ENCODE peak calls at places on chromosomes 16 and 17, in four cellular contexts. One of them, this sample, is unnamed.

GRCh38 chr16:31274831-31275816 is 15.3 kb downstream of the ITGAM start:
- DNase-seq in heart left ventricle: no peak
- DNase-seq in natural killer cell: no peak
- DNase-seq in neural crest cell: no peak
- DNase-seq in this sample: no peak

GRCh38 chr17:53032861-53033271 is 789.9 kb upstream of the KIF2B start:
- DNase-seq in heart left ventricle: no peak
- DNase-seq in natural killer cell: no peak
- DNase-seq in neural crest cell: peak; percentile 7
- DNase-seq in this sample: peak; percentile 62

GRCh38 chr17:79461041-79461440 is 149.8 kb downstream of the RBFOX3 start:
- DNase-seq in heart left ventricle: no peak
- DNase-seq in natural killer cell: no peak
- DNase-seq in neural crest cell: no peak
- DNase-seq in this sample: no peak

GRCh38 chr17:17749025-17749772 is 67.9 kb downstream of the RAI1 start:
- DNase-seq in heart left ventricle: no peak
- DNase-seq in natural killer cell: no peak
- DNase-seq in neural crest cell: no peak
- DNase-seq in this sample: no peak

GRCh38 chr16:4371481-4372314 is at the start of gene VASN:
- DNase-seq in heart left ventricle: peak; percentile 88
- DNase-seq in natural killer cell: peak; percentile 79
- DNase-seq in neural crest cell: peak; percentile 65
- DNase-seq in this sample: peak; percentile 84

GRCh38 chr17:73998246-73999220 is 204.9 kb upstream of the RPL38 start:
- DNase-seq in heart left ventricle: peak; percentile 46
- DNase-seq in natural killer cell: peak; percentile 54
- DNase-seq in neural crest cell: peak; percentile 54
- DNase-seq in this sample: peak; percentile 80

GRCh38 chr17:64133546-64134215 is 3.7 kb upstream of the ERN1 start:
- DNase-seq in heart left ventricle: no peak
- DNase-seq in natural killer cell: no peak
- DNase-seq in neural crest cell: peak; percentile 28
- DNase-seq in this sample: peak; percentile 24

GRCh38 chr17:16037636-16038035 is 38.0 kb downstream of the TTC19 start:
- DNase-seq in heart left ventricle: no peak
- DNase-seq in natural killer cell: no peak
- DNase-seq in neural crest cell: no peak
- DNase-seq in this sample: no peak

DNA sequence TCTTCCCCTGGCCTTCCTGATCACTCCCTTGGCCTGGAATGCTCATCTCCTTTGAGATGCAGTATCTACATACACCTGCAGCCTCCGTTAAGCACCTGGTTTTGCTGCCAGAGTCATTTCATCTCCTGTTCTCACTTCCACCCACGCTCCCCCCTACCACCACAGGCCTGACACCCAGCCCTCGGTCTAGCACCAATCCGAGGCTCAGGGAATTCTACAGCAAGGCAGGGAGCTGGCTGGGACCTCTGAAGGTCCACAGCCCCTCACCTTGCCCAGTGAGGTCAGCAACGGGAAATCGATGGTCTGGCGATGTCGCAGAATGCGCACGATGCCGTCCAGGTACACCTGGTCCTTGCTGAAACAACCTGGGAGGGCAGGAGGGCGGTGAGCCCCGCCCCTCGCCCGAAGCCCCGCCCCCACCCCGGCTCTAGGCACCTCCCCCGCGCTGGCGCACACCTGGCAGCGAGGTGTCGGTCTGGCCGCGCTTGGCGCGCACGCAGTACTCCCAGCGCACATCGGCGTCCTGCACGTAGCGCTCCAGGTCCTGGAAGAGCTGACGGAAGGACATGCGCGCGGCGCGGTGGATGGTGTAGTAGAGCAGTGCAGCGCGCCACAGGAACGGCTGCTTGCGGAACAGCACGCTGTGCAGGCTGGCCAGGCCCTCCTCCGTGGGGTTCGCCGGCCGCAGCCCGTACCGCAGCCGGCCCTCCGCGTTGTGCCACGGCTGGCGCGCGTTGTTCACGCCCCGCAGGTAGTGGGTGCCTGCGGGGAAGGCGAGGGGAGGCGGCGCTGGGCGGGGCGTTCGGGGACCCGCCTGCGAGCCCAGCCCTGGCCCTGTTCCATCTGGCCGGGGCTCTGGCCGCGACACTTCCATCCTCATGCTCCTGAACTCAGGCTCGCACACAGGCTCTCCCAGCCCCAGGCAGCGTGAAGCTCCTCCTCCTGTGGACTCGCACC is 5.7 kb downstream of the MATCAP1 start:
- DNase-seq in heart left ventricle: peak; percentile 70
- DNase-seq in natural killer cell: no peak
- DNase-seq in neural crest cell: no peak
- DNase-seq in this sample: no peak
- TF ChIP-seq CTCF in heart left ventricle: no peak
- TF ChIP-seq CTCF in natural killer cell: no peak
- TF ChIP-seq CTCF in neural crest cell: peak; percentile 20
- TF ChIP-seq CTCF in this sample: no peak

DNA sequence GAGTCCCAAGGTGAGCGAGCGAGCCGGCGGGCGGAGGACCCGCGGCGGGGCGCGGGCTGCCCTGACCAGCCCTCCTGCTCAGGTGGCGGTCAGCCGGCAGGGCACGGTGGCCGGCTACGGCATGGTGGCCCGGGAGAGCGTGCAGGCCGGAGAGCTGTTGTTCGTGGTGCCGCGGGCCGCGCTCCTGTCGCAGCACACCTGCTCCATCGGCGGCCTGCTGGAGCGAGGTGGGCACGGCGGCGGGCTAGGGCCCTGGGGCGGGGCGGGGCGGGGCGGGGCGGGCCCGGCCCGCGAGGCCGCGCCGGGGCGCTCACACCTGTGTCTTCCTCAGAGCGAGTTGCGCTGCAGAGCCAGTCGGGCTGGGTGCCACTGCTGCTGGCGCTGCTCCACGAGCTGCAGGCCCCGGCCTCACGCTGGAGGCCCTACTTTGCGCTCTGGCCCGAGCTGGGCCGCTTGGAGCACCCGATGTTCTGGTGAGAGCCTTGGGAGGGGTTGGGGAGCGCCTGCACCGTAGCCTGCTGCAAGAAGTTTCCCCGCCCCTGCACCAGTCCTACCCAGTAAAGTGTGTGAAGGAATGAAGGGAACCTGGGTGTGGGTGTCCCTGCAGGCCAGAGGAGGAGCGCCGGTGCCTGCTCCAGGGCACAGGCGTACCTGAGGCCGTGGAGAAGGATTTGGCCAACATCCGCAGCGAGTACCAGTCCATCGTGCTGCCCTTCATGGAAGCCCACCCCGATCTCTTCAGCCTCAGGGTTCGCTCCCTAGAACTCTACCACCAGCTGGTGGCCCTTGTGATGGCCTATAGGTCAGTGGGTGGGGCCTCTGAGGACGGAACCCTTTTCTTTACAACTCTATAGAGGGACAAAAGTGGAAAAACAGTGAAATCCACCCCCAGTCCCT is 802 bp downstream of the SETD6 start:
- DNase-seq in heart left ventricle: no peak
- DNase-seq in natural killer cell: no peak
- DNase-seq in neural crest cell: no peak
- DNase-seq in this sample: no peak
- TF ChIP-seq CTCF in heart left ventricle: no peak
- TF ChIP-seq CTCF in natural killer cell: no peak
- TF ChIP-seq CTCF in neural crest cell: peak; percentile 4
- TF ChIP-seq CTCF in this sample: no peak

GRCh38 chr16:68396481-68396880 is 51.8 kb downstream of the SMPD3 start:
- DNase-seq in heart left ventricle: no peak
- DNase-seq in natural killer cell: no peak
- DNase-seq in neural crest cell: peak; percentile 16
- DNase-seq in this sample: peak; percentile 41
- TF ChIP-seq CTCF in heart left ventricle: peak; percentile 42
- TF ChIP-seq CTCF in natural killer cell: peak; percentile 37
- TF ChIP-seq CTCF in neural crest cell: peak; percentile 59
- TF ChIP-seq CTCF in this sample: peak; percentile 46

GRCh38 chr17:61478026-61478789 is 26.0 kb downstream of the TBX4 start:
- DNase-seq in heart left ventricle: no peak
- DNase-seq in natural killer cell: no peak
- DNase-seq in neural crest cell: no peak
- DNase-seq in this sample: no peak
- TF ChIP-seq CTCF in heart left ventricle: no peak
- TF ChIP-seq CTCF in natural killer cell: no peak
- TF ChIP-seq CTCF in neural crest cell: no peak
- TF ChIP-seq CTCF in this sample: no peak

DNA sequence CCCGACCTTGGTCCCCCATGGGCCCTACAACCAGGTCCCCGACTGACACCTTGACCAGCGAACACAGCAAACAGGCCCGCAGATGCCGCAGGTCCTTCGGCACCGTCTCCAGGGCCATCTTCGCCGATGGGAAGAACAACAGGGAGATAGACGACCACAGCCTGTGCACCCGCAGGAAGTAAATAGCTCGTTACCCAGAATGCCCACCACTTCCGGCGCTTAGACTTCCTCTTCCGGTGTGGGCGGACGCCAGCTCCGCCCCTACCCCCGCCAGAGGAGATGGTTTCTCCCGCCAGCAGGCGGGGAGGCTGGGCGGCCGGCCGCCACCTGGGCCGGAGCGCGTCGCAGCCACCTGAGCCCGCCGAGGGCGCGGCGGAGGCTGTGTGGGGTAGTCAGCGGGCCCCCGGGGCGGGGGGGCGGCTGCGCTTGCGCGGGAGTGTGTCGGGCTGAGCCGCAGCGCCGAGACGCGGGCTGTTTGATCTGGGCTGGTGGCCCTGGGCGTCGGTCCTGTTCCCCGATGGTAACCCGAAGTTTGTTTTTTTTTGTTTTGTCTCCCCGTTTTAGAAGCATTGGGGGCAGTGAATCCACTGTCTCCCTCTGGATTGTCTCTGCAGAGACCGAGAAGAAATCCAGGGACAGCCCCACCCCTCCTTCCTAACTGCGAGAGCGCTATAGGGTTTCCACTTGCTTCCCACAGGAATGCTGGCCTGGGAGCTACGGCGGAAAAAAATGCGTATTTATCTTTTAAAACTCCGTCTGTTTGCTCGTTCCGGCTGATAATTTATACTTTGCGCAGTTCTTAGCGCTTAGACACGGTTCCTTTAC is at the start of gene SUPT4H1:
- DNase-seq in heart left ventricle: peak; percentile 90
- DNase-seq in natural killer cell: peak; percentile 88
- DNase-seq in neural crest cell: peak; percentile 80
- DNase-seq in this sample: peak; percentile 90
- TF ChIP-seq CTCF in heart left ventricle: no peak
- TF ChIP-seq CTCF in natural killer cell: no peak
- TF ChIP-seq CTCF in neural crest cell: no peak
- TF ChIP-seq CTCF in this sample: no peak

GRCh38 chr16:67349172-67349571 is 22.6 kb downstream of the LRRC36 start:
- DNase-seq in heart left ventricle: no peak
- DNase-seq in natural killer cell: no peak
- DNase-seq in neural crest cell: no peak
- DNase-seq in this sample: no peak
- TF ChIP-seq CTCF in heart left ventricle: peak; percentile 26
- TF ChIP-seq CTCF in natural killer cell: peak; percentile 49
- TF ChIP-seq CTCF in neural crest cell: peak; percentile 59
- TF ChIP-seq CTCF in this sample: peak; percentile 65

GRCh38 chr16:13839577-13839976 is 80.4 kb upstream of the ERCC4 start:
- DNase-seq in heart left ventricle: no peak
- DNase-seq in natural killer cell: no peak
- DNase-seq in neural crest cell: no peak
- DNase-seq in this sample: no peak
- TF ChIP-seq CTCF in heart left ventricle: no peak
- TF ChIP-seq CTCF in natural killer cell: no peak
- TF ChIP-seq CTCF in neural crest cell: no peak
- TF ChIP-seq CTCF in this sample: peak; percentile 29